ENCODE peak calls at places on chromosome 17, in eight cellular contexts. A is endothelial cell, P is astrocyte of the spinal cord, W is ovary, Z is astrocyte, I is thoracic aorta, T is IMR-90, G is AG09319. K is an unnamed sample.

GRCh38 chr17:38743556-38744171 is 4.5 kb downstream of the PCGF2 start:
- DNase-seq in T (no peak), A (no peak), P (no peak), G (no peak), I (no peak), W (no peak), Z (no peak), K (no peak)

GRCh38 chr17:47806913-47807255 is 14.7 kb downstream of the OSBPL7 start:
- DNase-seq in P (no peak), T (no peak), G (no peak), W (no peak), A (no peak), I (no peak), Z (no peak), K (no peak)

GRCh38 chr17:17890773-17891759 is 54.3 kb upstream of the SREBF1 start:
- DNase-seq in T (peak; percentile 72), I (no peak), P (peak; percentile 69), G (no peak), Z (peak; percentile 56), A (peak; percentile 67), W (no peak), K (no peak)

GRCh38 chr17:62675260-62675659 is 47.8 kb downstream of the MRC2 start:
- DNase-seq in T (no peak), I (no peak), W (no peak), G (no peak), P (no peak), A (no peak), Z (peak; percentile 38), K (no peak)

GRCh38 chr17:21288581-21289017 is 4.1 kb downstream of the MAP2K3 start:
- DNase-seq in T (no peak), W (no peak), G (no peak), I (no peak), P (no peak), A (no peak), Z (no peak), K (no peak)

GRCh38 chr17:307741-308507 is 44.7 kb downstream of the RPH3AL start:
- DNase-seq in T (no peak), P (no peak), A (no peak), I (no peak), G (peak; percentile 14), Z (no peak), W (peak; percentile 66), K (no peak)

GRCh38 chr17:76557368-76558209 is 17.7 kb downstream of the PRCD start:
- DNase-seq in P (peak; percentile 96), A (peak; percentile 99), G (peak; percentile 93), W (peak; percentile 94), Z (peak; percentile 85), I (peak; percentile 88), T (peak; percentile 96), K (peak; percentile 76)

GRCh38 chr17:31549121-31549524 is 157.6 kb downstream of the RAB11FIP4 start:
- DNase-seq in Z (no peak), T (no peak), I (no peak), G (no peak), P (no peak), W (peak; percentile 44), A (no peak), K (no peak)

GRCh38 chr17:298791-299450 is 53.7 kb downstream of the RPH3AL start:
- DNase-seq in Z (no peak), T (no peak), P (no peak), W (peak; percentile 81), A (no peak), G (no peak), I (no peak), K (no peak)

GRCh38 chr17:58268326-58268725 is 12.4 kb downstream of the MPO start:
- DNase-seq in I (no peak), G (no peak), P (no peak), Z (no peak), A (no peak), W (no peak), T (no peak), K (no peak)

GRCh38 chr17:28616281-28616680 is 2.3 kb upstream of the RSKR start:
- DNase-seq in Z (no peak), G (no peak), W (no peak), T (no peak), A (no peak), I (no peak), P (no peak), K (no peak)

GRCh38 chr17:81537343-81537855 is 9.2 kb downstream of the FSCN2 start:
- DNase-seq in W (no peak), G (no peak), I (no peak), T (no peak), Z (no peak), P (no peak), A (peak; percentile 59), K (no peak)

GRCh38 chr17:41919165-41919817 is 540 bp upstream of the ACLY start:
- DNase-seq in P (no peak), T (no peak), A (no peak), W (no peak), Z (no peak), I (no peak), G (no peak), K (no peak)

GRCh38 chr17:41919840-41920579 is 1.3 kb upstream of the ACLY start:
- DNase-seq in I (no peak), G (no peak), P (no peak), Z (no peak), W (peak; percentile 30), A (no peak), T (peak; percentile 33), K (no peak)

GRCh38 chr17:41917192-41917591 is 1.6 kb downstream of the ACLY start:
- DNase-seq in G (peak; percentile 49), A (no peak), W (no peak), T (peak; percentile 59), Z (peak; percentile 72), P (peak; percentile 73), I (no peak), K (peak; percentile 93)

GRCh38 chr17:41918392-41919164 is at the start of gene ACLY:
- DNase-seq in W (peak; percentile 96), G (peak; percentile 90), P (peak; percentile 99), A (peak; percentile 98), T (peak; percentile 95), Z (peak; percentile 84), I (peak; percentile 89), K (no peak)

GRCh38 chr17:41917957-41918391 is 777 bp downstream of the ACLY start:
- DNase-seq in I (no peak), W (peak; percentile 63), T (peak; percentile 31), G (no peak), P (peak; percentile 42), Z (no peak), A (peak; percentile 34), K (no peak)
- TF ChIP-seq CTCF in I (no peak), W (no peak), T (no peak), G (no peak), P (no peak), Z (no peak), A (no peak), K (no peak)

GRCh38 chr17:79019260-79019630 is 4.7 kb upstream of the C1QTNF1 start:
- DNase-seq in G (no peak), W (no peak), Z (no peak), I (no peak), A (no peak), T (no peak), P (no peak), K (no peak)
- TF ChIP-seq CTCF in G (no peak), W (no peak), Z (no peak), I (no peak), A (no peak), T (no peak), P (no peak), K (no peak)

GRCh38 chr17:78380370-78380769 is 1.9 kb downstream of the PGS1 start:
- DNase-seq in W (no peak), A (no peak), Z (no peak), P (no peak), G (no peak), T (no peak), I (no peak), K (no peak)

GRCh38 chr17:78376161-78376560 is 2.3 kb upstream of the PGS1 start:
- DNase-seq in P (no peak), G (no peak), T (no peak), I (no peak), Z (peak; percentile 77), W (no peak), A (no peak), K (no peak)

GRCh38 chr17:78379134-78379497 is 667 bp downstream of the PGS1 start:
- DNase-seq in W (no peak), Z (peak; percentile 80), I (no peak), T (peak; percentile 95), G (no peak), A (no peak), P (peak; percentile 79), K (no peak)

GRCh38 chr17:78377858-78378224 is 608 bp upstream of the PGS1 start:
- DNase-seq in Z (no peak), W (no peak), A (no peak), G (no peak), I (no peak), T (no peak), P (no peak), K (no peak)

GRCh38 chr17:78378225-78379133 is at the start of gene PGS1:
- DNase-seq in T (peak; percentile 67), I (no peak), A (peak; percentile 83), W (peak; percentile 70), Z (no peak), G (no peak), P (peak; percentile 72), K (no peak)
- TF ChIP-seq CTCF in T (no peak), I (no peak), A (no peak), W (no peak), Z (no peak), G (no peak), P (no peak), K (no peak)

DNA sequence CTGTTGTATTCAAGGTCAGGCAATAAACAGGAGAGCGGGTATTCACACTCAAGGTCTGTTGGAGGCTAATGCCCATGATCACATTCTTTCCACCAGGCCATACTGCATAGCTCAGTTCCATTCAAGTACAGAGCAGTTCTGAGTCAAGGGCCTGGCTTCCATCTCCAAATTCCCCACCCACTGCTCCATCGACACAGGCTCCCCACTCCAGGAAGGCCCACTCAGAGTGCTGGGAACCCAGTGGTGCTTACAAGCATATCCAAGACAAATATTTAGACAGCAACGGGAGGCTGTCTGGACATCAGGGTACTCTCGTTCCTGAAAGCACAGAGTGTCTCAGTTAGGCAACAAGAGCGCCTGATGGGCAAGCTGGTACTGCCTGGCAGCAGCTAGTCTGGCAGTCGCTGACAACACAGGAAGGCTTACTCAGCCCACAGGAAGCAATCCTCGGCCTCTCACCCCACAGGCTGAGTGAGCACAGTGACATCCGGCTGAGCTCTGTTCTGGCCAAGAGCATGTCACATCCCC is 40.9 kb downstream of the RFFL start:
- DNase-seq in I (peak; percentile 86), A (peak; percentile 41), Z (peak; percentile 89), T (peak; percentile 87), G (peak; percentile 30), W (no peak), P (peak; percentile 96), K (peak; percentile 95)
- TF ChIP-seq CTCF in I (peak; percentile 44), A (no peak), Z (peak; percentile 32), T (peak; percentile 50), G (no peak), W (no peak), P (peak; percentile 40), K (peak; percentile 51)